ENCODE peak calls at places on chromosome 6, in ten cellular contexts. E, G, K, N, S, J, M, Z, C and O are unnamed samples.

GRCh38 chr6:166639921-166640320 is 12.9 kb upstream of the RPS6KA2 start:
- DNase-seq in E (no peak), G (no peak), K (no peak), N (no peak), S (no peak), J (no peak), M (no peak), Z (no peak), C (no peak), O (no peak)

GRCh38 chr6:43093361-43094289 is 17.5 kb downstream of the PTK7 start:
- DNase-seq in E (no peak), G (peak), K (no peak), N (no peak), S (no peak), J (no peak), M (no peak), Z (no peak), C (no peak), O (no peak)

GRCh38 chr6:54299542-54300269 is 8.5 kb upstream of the TINAG start:
- DNase-seq in E (no peak), G (no peak), K (no peak), N (no peak), S (no peak), J (no peak), M (no peak), Z (no peak), C (no peak), O (no peak)

GRCh38 chr6:39003072-39003471 is 45.5 kb upstream of the GLP1R start:
- DNase-seq in E (no peak), G (peak), K (no peak), N (no peak), S (peak), J (no peak), M (no peak), Z (no peak), C (no peak), O (no peak)

GRCh38 chr6:137044366-137045220 is at the start of gene IL20RA:
- DNase-seq in E (peak), G (no peak), K (no peak), N (no peak), S (peak), J (peak), M (no peak), Z (no peak), C (peak), O (peak)

GRCh38 chr6:166602928-166603690 is 16.6 kb upstream of the RAMACL start:
- DNase-seq in E (no peak), G (no peak), K (no peak), N (no peak), S (no peak), J (no peak), M (no peak), Z (no peak), C (no peak), O (no peak)

GRCh38 chr6:136501081-136501480 is 49.1 kb downstream of the MAP7 start:
- DNase-seq in E (no peak), G (no peak), K (no peak), N (no peak), S (no peak), J (no peak), M (no peak), Z (no peak), C (no peak), O (no peak)

GRCh38 chr6:2101213-2101612 is 144.2 kb downstream of the GMDS start:
- DNase-seq in E (no peak), G (no peak), K (no peak), N (no peak), S (no peak), J (no peak), M (no peak), Z (no peak), C (no peak), O (no peak)

GRCh38 chr6:170000071-170000843 is 248.8 kb downstream of the ERMARD start:
- DNase-seq in E (no peak), G (no peak), K (no peak), N (no peak), S (no peak), J (no peak), M (no peak), Z (no peak), C (no peak), O (no peak)

GRCh38 chr6:167409689-167410088 is 84.8 kb downstream of the TTLL2 start:
- DNase-seq in E (no peak), G (no peak), K (no peak), N (no peak), S (no peak), J (no peak), M (no peak), Z (no peak), C (no peak), O (no peak)

GRCh38 chr6:169445661-169446581 is 192.3 kb upstream of the THBS2 start:
- DNase-seq in E (no peak), G (no peak), K (no peak), N (no peak), S (no peak), J (no peak), M (no peak), Z (no peak), C (no peak), O (no peak)

GRCh38 chr6:155770313-155770712 is 314.7 kb upstream of the NOX3 start:
- DNase-seq in E (no peak), G (no peak), K (no peak), N (no peak), S (no peak), J (no peak), M (no peak), Z (no peak), C (no peak), O (no peak)

GRCh38 chr6:114304304-114304887 is 38.4 kb downstream of the HS3ST5 start:
- DNase-seq in E (no peak), G (peak), K (peak), N (no peak), S (no peak), J (no peak), M (no peak), Z (no peak), C (peak), O (peak)

GRCh38 chr6:89411269-89412070 is 603 bp downstream of the RRAGD start:
- DNase-seq in E (peak), G (no peak), K (no peak), N (no peak), S (peak), J (peak), M (peak), Z (peak), C (no peak), O (peak)

GRCh38 chr6:66336171-66336570 is 629.1 kb upstream of the EYS start:
- DNase-seq in E (no peak), G (no peak), K (no peak), N (no peak), S (no peak), J (no peak), M (no peak), Z (no peak), C (no peak), O (no peak)

GRCh38 chr6:89379281-89379680 is 26.8 kb upstream of the UBE2J1 start:
- DNase-seq in E (no peak), G (no peak), K (no peak), N (no peak), S (no peak), J (no peak), M (no peak), Z (no peak), C (no peak), O (no peak)

GRCh38 chr6:111620168-111620567 is 14.5 kb upstream of the TRAF3IP2 start:
- DNase-seq in E (no peak), G (no peak), K (no peak), N (no peak), S (no peak), J (no peak), M (no peak), Z (no peak), C (no peak), O (no peak)